ENCODE peak calls at places on chromosome 9, in four cellular contexts. K, P, H and T are unnamed samples.

GRCh38 chr9:21592063-21592338 is 109.9 kb upstream of the IFNE start:
- DNase-seq in P (no peak), K (no peak), H (no peak), T (no peak)

GRCh38 chr9:89323257-89323841 is 5.0 kb downstream of the SECISBP2 start:
- DNase-seq in H (no peak), P (no peak), K (no peak), T (no peak)

GRCh38 chr9:91214867-91215266 is 146.9 kb downstream of the AUH start:
- DNase-seq in K (no peak), P (no peak), H (no peak), T (no peak)

GRCh38 chr9:124282442-124283231 is 24.9 kb downstream of the NEK6 start:
- DNase-seq in K (peak; percentile 73), P (no peak), H (no peak), T (peak; percentile 93)

GRCh38 chr9:36765468-36766341 is 193.0 kb downstream of the MELK start:
- DNase-seq in P (peak; percentile 96), H (peak; percentile 91), K (peak; percentile 80), T (peak; percentile 84)

GRCh38 chr9:6576930-6577329 is 68.6 kb downstream of the GLDC start:
- DNase-seq in K (no peak), P (no peak), H (peak; percentile 34), T (no peak)

GRCh38 chr9:137138701-137139467 is at the start of gene GRIN1:
- DNase-seq in P (no peak), H (peak; percentile 64), K (no peak), T (no peak)

GRCh38 chr9:74284596-74284995 is 212.5 kb upstream of the RORB start:
- DNase-seq in H (no peak), P (no peak), K (no peak), T (no peak)

GRCh38 chr9:87337335-87338074 is 160.2 kb upstream of the DAPK1 start:
- DNase-seq in P (peak; percentile 25), H (no peak), K (no peak), T (no peak)

GRCh38 chr9:99807276-99807852 is 14.3 kb upstream of the NR4A3 start:
- DNase-seq in P (no peak), K (peak; percentile 66), H (no peak), T (peak; percentile 63)

GRCh38 chr9:133878402-133878801 is 113.7 kb downstream of the VAV2 start:
- DNase-seq in H (no peak), K (no peak), P (no peak), T (no peak)

GRCh38 chr9:83451308-83451707 is 86.9 kb downstream of the FRMD3 start:
- DNase-seq in P (peak; percentile 47), H (no peak), K (no peak), T (no peak)

GRCh38 chr9:86674475-86674874 is 272.8 kb downstream of the GAS1 start:
- DNase-seq in P (no peak), K (no peak), H (no peak), T (no peak)

GRCh38 chr9:70609542-70610286 is 195.3 kb upstream of the KLF9 start:
- DNase-seq in H (no peak), P (no peak), K (no peak), T (no peak)

GRCh38 chr9:115262477-115262876 is 144.5 kb upstream of the TNC start:
- DNase-seq in H (peak; percentile 9), P (peak; percentile 97), K (peak; percentile 79), T (peak; percentile 88)

GRCh38 chr9:530681-531080 is 310.8 kb upstream of the DMRT1 start:
- DNase-seq in H (no peak), K (no peak), P (no peak), T (no peak)

GRCh38 chr9:17520264-17521058 is 58.4 kb upstream of the SH3GL2 start:
- DNase-seq in P (peak; percentile 68), K (no peak), H (no peak), T (no peak)

GRCh38 chr9:27414215-27414731 is 109.8 kb upstream of the IFNK start:
- DNase-seq in K (peak; percentile 48), H (no peak), P (no peak), T (peak; percentile 76)

GRCh38 chr9:129481424-129481823 is 139.5 kb downstream of the C9orf50 start:
- DNase-seq in P (no peak), H (no peak), K (no peak), T (no peak)

GRCh38 chr9:34079181-34079580 is 30.5 kb upstream of the UBAP2 start:
- DNase-seq in H (no peak), P (no peak), K (no peak), T (no peak)

GRCh38 chr9:136619742-136620440 is 42.8 kb upstream of the EGFL7 start:
- DNase-seq in P (no peak), K (peak; percentile 94), H (peak; percentile 37), T (no peak)

GRCh38 chr9:82799300-82799699 is 263.6 kb downstream of the RASEF start:
- DNase-seq in H (no peak), P (no peak), K (no peak), T (no peak)

GRCh38 chr9:127767909-127768331 is 10.5 kb downstream of the SH2D3C start:
- DNase-seq in H (no peak), P (no peak), K (no peak), T (no peak)

GRCh38 chr9:127562841-127563523 is 49.1 kb upstream of the STXBP1 start:
- DNase-seq in P (no peak), K (peak; percentile 72), H (no peak), T (no peak)

GRCh38 chr9:96209407-96210031 is 92.5 kb downstream of the HSD17B3 start:
- DNase-seq in H (no peak), P (no peak), K (no peak), T (no peak)

GRCh38 chr9:127361561-127361960 is 35.4 kb upstream of the SLC2A8 start:
- DNase-seq in K (no peak), H (no peak), P (no peak), T (no peak)

GRCh38 chr9:20227166-20227874 is 395.0 kb downstream of the MLLT3 start:
- DNase-seq in K (no peak), P (no peak), H (no peak), T (no peak)

GRCh38 chr9:94210616-94211603 is 48.2 kb upstream of the ZNF169 start:
- DNase-seq in K (no peak), H (no peak), P (no peak), T (no peak)

GRCh38 chr9:105216440-105217178 is 27.8 kb upstream of the SLC44A1 start:
- DNase-seq in P (no peak), K (no peak), H (peak; percentile 56), T (no peak)

GRCh38 chr9:69258551-69258950 is 66.5 kb upstream of the ENTREP1 start:
- DNase-seq in P (no peak), H (no peak), K (no peak), T (no peak)